ENCODE peak calls at places on chromosomes 2 and 18, in six cellular contexts. P is SHP77; S is germinal center; L is stimulated activated CD8-positive, alpha-beta memory T cell treated with anti-CD3 and anti-CD28 coated beads, Interleukin-4, amount 100 ng/mL, for 1 hour; W is EL; F is hippocampal formation. Q is an unnamed sample.

GRCh38 chr18:28834889-28835288 is 658.0 kb upstream of the CDH2 start:
- DNase-seq in P (no peak), S (no peak), L (no peak), W (peak; percentile 52), F (no peak), Q (no peak)

GRCh38 chr2:7692657-7693161 is 775.5 kb downstream of the RNF144A start:
- DNase-seq in P (no peak), S (no peak), L (no peak), W (peak; percentile 87), F (no peak), Q (no peak)

GRCh38 chr18:74539289-74539688 is 5.0 kb downstream of the CNDP1 start:
- DNase-seq in P (no peak), S (no peak), L (no peak), W (no peak), F (no peak), Q (no peak)

GRCh38 chr2:7356909-7357584 is 439.8 kb downstream of the RNF144A start:
- DNase-seq in P (peak; percentile 44), S (no peak), L (no peak), W (no peak), F (no peak), Q (no peak)

GRCh38 chr2:218260742-218261423 is at the start of gene GPBAR1:
- DNase-seq in P (no peak), S (no peak), L (no peak), W (no peak), F (no peak), Q (no peak)

GRCh38 chr2:174630097-174630496 is 32.5 kb upstream of the WIPF1 start:
- DNase-seq in P (no peak), S (no peak), L (no peak), W (no peak), F (no peak), Q (no peak)

GRCh38 chr18:11902522-11903292 is 5.4 kb downstream of the MPPE1 start:
- DNase-seq in P (no peak), S (no peak), L (no peak), W (no peak), F (no peak), Q (no peak)

GRCh38 chr2:168814939-168815907 is 12.8 kb downstream of the NOSTRIN start:
- DNase-seq in P (no peak), S (no peak), L (no peak), W (no peak), F (no peak), Q (no peak)

GRCh38 chr2:215493370-215493769 is 57.5 kb upstream of the FN1 start:
- DNase-seq in P (no peak), S (no peak), L (no peak), W (no peak), F (no peak), Q (no peak)

GRCh38 chr2:230614913-230615332 is 97.7 kb upstream of the CAB39 start:
- DNase-seq in P (no peak), S (peak; percentile 75), L (no peak), W (no peak), F (no peak), Q (no peak)

GRCh38 chr2:172305066-172305465 is 122.3 kb upstream of the ITGA6 start:
- DNase-seq in P (no peak), S (no peak), L (no peak), W (no peak), F (no peak), Q (no peak)

GRCh38 chr2:6580982-6581381 is 284.7 kb downstream of the CMPK2 start:
- DNase-seq in P (no peak), S (no peak), L (no peak), W (peak; percentile 76), F (no peak), Q (no peak)

GRCh38 chr2:85933753-85934594 is 45.2 kb upstream of the ST3GAL5 start:
- DNase-seq in P (no peak), S (no peak), L (no peak), W (peak; percentile 85), F (no peak), Q (no peak)

GRCh38 chr18:39946623-39947061 is 2008.4 kb upstream of the PIK3C3 start:
- DNase-seq in P (no peak), S (no peak), L (no peak), W (peak; percentile 3), F (no peak), Q (no peak)

GRCh38 chr2:37619230-37619956 is 52.0 kb downstream of the CDC42EP3 start:
- DNase-seq in P (no peak), S (no peak), L (no peak), W (no peak), F (no peak), Q (no peak)

GRCh38 chr2:196206804-196207203 is 35.4 kb upstream of the STK17B start:
- DNase-seq in P (peak; percentile 29), S (no peak), L (no peak), W (no peak), F (no peak), Q (no peak)

GRCh38 chr2:141062016-141062415 is 1068.8 kb downstream of the LRP1B start:
- DNase-seq in P (no peak), S (no peak), L (no peak), W (no peak), F (no peak), Q (no peak)

GRCh38 chr2:149826471-149827125 is 239.0 kb upstream of the MMADHC start:
- DNase-seq in P (no peak), S (no peak), L (no peak), W (peak; percentile 7), F (no peak), Q (no peak)

GRCh38 chr2:109530712-109531111 is 83.1 kb downstream of the SEPTIN10 start:
- DNase-seq in P (no peak), S (no peak), L (no peak), W (no peak), F (no peak), Q (no peak)

GRCh38 chr18:13511961-13512572 is 214.3 kb downstream of the FAM210A start:
- DNase-seq in P (no peak), S (no peak), L (no peak), W (no peak), F (no peak), Q (no peak)

GRCh38 chr2:68771211-68771721 is 36.7 kb downstream of the ARHGAP25 start:
- DNase-seq in P (no peak), S (no peak), L (no peak), W (no peak), F (no peak), Q (no peak)

GRCh38 chr2:203191958-203192357 is 46.9 kb upstream of the CYP20A1 start:
- DNase-seq in P (no peak), S (no peak), L (no peak), W (no peak), F (no peak), Q (no peak)